ENCODE peak calls at places on chromosome 15, in eight cellular contexts. B, V, R, F, Q, D, S and Z are unnamed samples.

GRCh38 chr15:60626669-60627068 is 147.7 kb upstream of the ICE2 start:
- DNase-seq in Q (no peak), V (no peak), S (no peak), F (no peak), B (no peak), R (no peak), D (no peak), Z (no peak)

GRCh38 chr15:60074181-60074885 is 70.2 kb downstream of the FOXB1 start:
- DNase-seq in R (no peak), Q (no peak), D (peak; percentile 66), S (no peak), F (no peak), V (peak; percentile 11), B (no peak), Z (no peak)

GRCh38 chr15:92845109-92845508 is 55.0 kb upstream of the CHD2 start:
- DNase-seq in V (no peak), D (no peak), R (peak; percentile 72), F (no peak), B (peak; percentile 84), S (peak; percentile 73), Q (no peak), Z (no peak)

GRCh38 chr15:67548862-67549651 is 6.6 kb downstream of the MAP2K5 start:
- DNase-seq in S (peak; percentile 44), F (peak; percentile 20), Q (no peak), V (peak; percentile 54), B (no peak), D (peak; percentile 27), R (no peak), Z (peak; percentile 66)

GRCh38 chr15:75573001-75573400 is 6.1 kb downstream of the PTPN9 start:
- DNase-seq in Q (no peak), D (no peak), S (no peak), F (no peak), B (peak; percentile 42), V (no peak), R (peak; percentile 53), Z (no peak)

GRCh38 chr15:25053000-25053815 is 98.4 kb downstream of the SNRPN start:
- DNase-seq in Q (no peak), F (no peak), B (no peak), D (peak; percentile 11), V (no peak), S (no peak), R (no peak), Z (peak; percentile 29)

GRCh38 chr15:81002254-81003022 is 1.7 kb downstream of the TLNRD1 start:
- DNase-seq in B (peak; percentile 38), D (no peak), S (no peak), F (peak; percentile 45), Q (no peak), R (peak; percentile 33), V (peak; percentile 21), Z (no peak)

GRCh38 chr15:34793901-34794300 is 1.4 kb downstream of the ACTC1 start:
- DNase-seq in B (no peak), F (peak; percentile 30), D (no peak), Q (peak; percentile 44), V (no peak), R (no peak), S (no peak), Z (no peak)

GRCh38 chr15:52100807-52101206 is 11.8 kb downstream of the BCL2L10 start:
- DNase-seq in Q (peak; percentile 44), D (peak; percentile 65), B (peak; percentile 91), V (peak; percentile 78), F (peak; percentile 72), S (no peak), R (peak; percentile 63), Z (peak; percentile 93)

GRCh38 chr15:75104804-75105557 is 81.6 kb downstream of the PPCDC start:
- DNase-seq in S (peak; percentile 62), D (no peak), V (peak; percentile 50), B (peak; percentile 94), R (peak; percentile 93), F (no peak), Q (no peak), Z (no peak)

GRCh38 chr15:100573526-100573925 is 28.5 kb downstream of the LINS1 start:
- DNase-seq in Q (no peak), S (no peak), R (no peak), B (no peak), F (no peak), D (no peak), V (no peak), Z (no peak)
- TF ChIP-seq CTCF in Q (no peak), S (no peak), R (no peak), B (no peak), F (no peak), D (no peak), V (no peak), Z (no peak)

GRCh38 chr15:96327155-96327741 is 3.3 kb upstream of the NR2F2 start:
- DNase-seq in V (no peak), R (peak; percentile 90), S (peak; percentile 5), Q (no peak), B (peak; percentile 92), F (no peak), D (no peak), Z (no peak)
- H3K4me1 ChIP-seq in V (peaks cover 46% of the 10 kb centered on the region), R (peaks cover 29% of the 10 kb centered on the region), S (no peaks in the 10 kb centered on the region), Q (no peaks in the 10 kb centered on the region), B (peaks cover 7% of the 10 kb centered on the region), F (peaks cover 35% of the 10 kb centered on the region), D (peaks cover 30% of the 10 kb centered on the region), Z (peaks cover 32% of the 10 kb centered on the region)

GRCh38 chr15:78437107-78437761 is 782 bp upstream of the IREB2 start:
- DNase-seq in F (no peak), S (peak; percentile 68), V (no peak), B (no peak), Q (no peak), R (no peak), D (no peak), Z (no peak)

GRCh38 chr15:78437762-78438594 is at the start of gene IREB2:
- DNase-seq in S (peak; percentile 99), V (peak; percentile 98), B (peak; percentile 99), F (peak; percentile 97), D (peak; percentile 97), Q (peak; percentile 96), R (peak; percentile 99), Z (peak; percentile 99)

GRCh38 chr15:78434134-78434533 is 3.9 kb upstream of the IREB2 start:
- DNase-seq in Q (no peak), B (no peak), S (peak; percentile 11), F (no peak), V (peak; percentile 56), D (no peak), R (no peak), Z (no peak)

GRCh38 chr15:78440375-78441373 is 2.7 kb downstream of the IREB2 start:
- DNase-seq in V (no peak), S (no peak), R (no peak), F (no peak), B (no peak), D (no peak), Q (no peak), Z (no peak)

GRCh38 chr15:78438595-78439285 is 724 bp downstream of the IREB2 start:
- DNase-seq in S (peak; percentile 58), B (peak; percentile 39), Q (no peak), V (no peak), R (peak; percentile 31), F (no peak), D (no peak), Z (no peak)
- TF ChIP-seq CTCF in S (peak; percentile 71), B (peak; percentile 44), Q (no peak), V (no peak), R (no peak), F (no peak), D (no peak), Z (no peak)

GRCh38 chr15:57033715-57034439 is 115.4 kb downstream of the TCF12 start:
- DNase-seq in D (no peak), S (no peak), Q (no peak), B (no peak), V (no peak), R (no peak), F (no peak), Z (no peak)

GRCh38 chr15:57037548-57037947 is 119.1 kb downstream of the TCF12 start:
- DNase-seq in R (no peak), B (no peak), S (no peak), D (no peak), V (no peak), F (no peak), Q (no peak), Z (no peak)

GRCh38 chr15:57036352-57036751 is 117.9 kb downstream of the TCF12 start:
- DNase-seq in B (peak; percentile 29), V (no peak), D (no peak), R (no peak), S (no peak), F (no peak), Q (no peak), Z (no peak)

GRCh38 chr15:57034613-57035012 is 116.2 kb downstream of the TCF12 start:
- DNase-seq in Q (no peak), R (no peak), F (no peak), D (no peak), V (no peak), S (no peak), B (no peak), Z (no peak)

GRCh38 chr15:57035664-57036063 is 117.2 kb downstream of the TCF12 start:
- DNase-seq in V (no peak), R (no peak), F (no peak), D (no peak), B (no peak), Q (no peak), S (no peak), Z (no peak)
- H3K4me1 ChIP-seq in V (peaks cover 43% of the 10 kb centered on the region), R (peaks cover 18% of the 10 kb centered on the region), F (peaks cover 56% of the 10 kb centered on the region), D (peaks cover 5% of the 10 kb centered on the region), B (peaks cover 20% of the 10 kb centered on the region), Q (peaks cover 34% of the 10 kb centered on the region), S (peaks cover 15% of the 10 kb centered on the region), Z (peaks cover 50% of the 10 kb centered on the region)

DNA sequence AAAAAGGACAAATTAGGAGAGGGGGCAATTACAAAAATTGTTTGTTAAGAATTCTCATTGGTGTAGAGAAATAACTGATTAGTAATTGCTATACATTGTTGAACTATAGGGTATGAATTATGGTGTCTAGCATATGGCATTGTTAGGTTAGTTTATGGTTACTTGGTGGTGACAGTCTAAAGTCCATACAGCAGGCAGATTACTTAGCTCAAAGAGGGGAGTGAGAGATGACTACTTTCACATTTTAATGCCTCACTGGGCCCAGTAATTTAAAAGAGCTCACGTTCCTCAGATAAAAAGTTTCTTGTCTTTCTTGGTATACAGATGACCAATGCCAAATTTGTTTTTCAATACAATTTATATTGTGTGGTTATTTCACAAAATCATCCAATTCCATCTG is 112.4 kb upstream of the NEDD4 start:
- DNase-seq in F (no peak), D (no peak), R (no peak), V (no peak), B (no peak), S (no peak), Q (no peak), Z (no peak)
- TF ChIP-seq CTCF in F (no peak), D (no peak), R (no peak), V (no peak), B (no peak), S (no peak), Q (no peak), Z (no peak)

DNA sequence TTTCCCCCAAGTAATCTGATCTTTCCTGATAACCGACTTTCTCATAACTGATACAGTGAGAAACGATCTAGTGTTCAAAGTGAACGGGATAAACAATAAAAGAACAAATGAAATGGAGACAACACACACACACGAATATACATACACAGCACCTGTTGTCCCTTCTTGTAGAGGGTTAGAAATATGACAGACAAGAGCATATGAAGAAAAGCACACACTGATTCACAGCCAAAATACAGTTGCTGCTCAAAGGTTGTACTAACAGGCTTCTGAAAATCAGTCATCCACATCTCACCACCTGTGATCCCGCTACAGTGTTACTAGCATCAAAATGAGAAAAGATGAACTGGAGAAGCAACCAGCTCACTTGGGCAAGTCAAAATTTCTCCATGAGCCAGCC is 166.9 kb downstream of the FMN1 start:
- DNase-seq in B (no peak), S (no peak), R (no peak), V (no peak), D (no peak), Q (no peak), F (no peak), Z (no peak)
- H3K4me1 ChIP-seq in B (peaks cover 38% of the 10 kb centered on the region), S (no peaks in the 10 kb centered on the region), R (no peaks in the 10 kb centered on the region), V (peaks cover 45% of the 10 kb centered on the region), D (peaks cover 1% of the 10 kb centered on the region), Q (peaks cover 45% of the 10 kb centered on the region), F (peaks cover 18% of the 10 kb centered on the region), Z (no peaks in the 10 kb centered on the region)